ENCODE peak calls at places on chromosomes 7 and 10, in four cellular contexts. S is OCI-LY7, Q is PC-9, D is MM.1S. W is an unnamed sample. For H3K9me2, the result is how much of the 10 kb centered on the place peaks cover.

GRCh38 chr7:3992841-3993240 is 689.3 kb upstream of the FOXK1 start:
- DNase-seq in Q (no peak), D (no peak), S (no peak), W (no peak)

GRCh38 chr7:48083114-48083830 is 5.8 kb upstream of the UPP1 start:
- DNase-seq in S (no peak), Q (peak), D (no peak), W (no peak)

GRCh38 chr10:104337527-104337984 is 709 bp downstream of the ITPRIP start:
- DNase-seq in S (peak), D (peak), Q (no peak), W (no peak)

GRCh38 chr10:50674469-50675254 is 50.9 kb upstream of the SGMS1 start:
- DNase-seq in D (no peak), Q (no peak), S (no peak), W (no peak)

GRCh38 chr10:33612551-33612950 is 278.1 kb upstream of the NRP1 start:
- DNase-seq in S (no peak), Q (no peak), D (peak), W (peak)

GRCh38 chr7:30655096-30655970 is 26.9 kb downstream of the CRHR2 start:
- DNase-seq in S (no peak), D (no peak), Q (no peak), W (no peak)

GRCh38 chr7:22452142-22452763 is 47.7 kb downstream of the STEAP1B start:
- DNase-seq in D (no peak), S (peak), Q (peak), W (peak)

GRCh38 chr7:133282094-133282493 is 29.2 kb downstream of the EXOC4 start:
- DNase-seq in D (no peak), S (no peak), Q (no peak), W (no peak)

GRCh38 chr10:27865221-27865635 is 119.6 kb upstream of the MKX start:
- DNase-seq in S (no peak), Q (no peak), D (no peak), W (no peak)

GRCh38 chr7:158730383-158731055 is 25.9 kb upstream of the NCAPG2 start:
- DNase-seq in S (no peak), D (no peak), Q (no peak), W (no peak)

GRCh38 chr10:116765549-116766162 is 23.3 kb upstream of the HSPA12A start:
- DNase-seq in D (peak), S (no peak), Q (no peak), W (no peak)

GRCh38 chr7:6437251-6437650 is 10.5 kb downstream of the DAGLB start:
- DNase-seq in S (no peak), D (no peak), Q (no peak), W (no peak)

GRCh38 chr10:58951750-58952149 is 224.7 kb upstream of the PHYHIPL start:
- DNase-seq in D (no peak), Q (no peak), S (no peak), W (peak)

GRCh38 chr10:32957341-32958084 is 517 bp downstream of the ITGB1 start:
- DNase-seq in S (peak), Q (no peak), D (peak), W (peak)

GRCh38 chr10:1153805-1154351 is 97.7 kb downstream of the WDR37 start:
- DNase-seq in Q (no peak), D (no peak), S (no peak), W (no peak)

GRCh38 chr7:87369216-87369615 is 23.8 kb downstream of the CROT start:
- DNase-seq in Q (no peak), S (no peak), D (peak), W (no peak)

GRCh38 chr10:88091490-88092061 is 228.2 kb downstream of the PTEN start:
- DNase-seq in D (peak), Q (peak), S (peak), W (no peak)

GRCh38 chr10:132947843-132948242 is 5.5 kb upstream of the CFAP46 start:
- DNase-seq in S (no peak), D (no peak), Q (no peak), W (no peak)

GRCh38 chr7:145848691-145849090 is 267.9 kb upstream of the CNTNAP2 start:
- DNase-seq in D (peak), S (peak), Q (peak), W (peak)

GRCh38 chr10:106540606-106541005 is 623.9 kb downstream of the SORCS1 start:
- DNase-seq in Q (no peak), D (no peak), S (no peak), W (no peak)

GRCh38 chr7:142303650-142304049 is 45.8 kb upstream of the PRSS58 start:
- DNase-seq in Q (peak), S (peak), D (peak), W (peak)

GRCh38 chr7:27137603-27138410 is 5.7 kb downstream of the HOXA5 start:
- DNase-seq in Q (no peak), D (no peak), S (no peak), W (no peak)

GRCh38 chr10:117461766-117462423 is 80.7 kb upstream of the EMX2 start:
- DNase-seq in Q (peak), S (no peak), D (no peak), W (peak)

GRCh38 chr10:44925224-44925623 is 14.1 kb downstream of the TMEM72 start:
- DNase-seq in S (peak), Q (no peak), D (peak), W (peak)

GRCh38 chr10:118958984-118959916 is 70.3 kb upstream of the NANOS1 start:
- DNase-seq in S (no peak), Q (peak), D (no peak), W (peak)

GRCh38 chr7:66953044-66953427 is 32.0 kb downstream of the TMEM248 start:
- DNase-seq in D (no peak), Q (no peak), S (peak), W (no peak)

GRCh38 chr10:68553138-68553537 is 7.0 kb upstream of the TET1 start:
- DNase-seq in D (no peak), S (no peak), Q (no peak), W (no peak)

GRCh38 chr7:80873140-80873539 is 45.7 kb downstream of the SEMA3C start:
- DNase-seq in D (no peak), S (no peak), Q (no peak), W (no peak)

GRCh38 chr10:24958701-24959392 is 6.4 kb upstream of the PRTFDC1 start:
- DNase-seq in D (no peak), Q (no peak), S (no peak), W (no peak)

GRCh38 chr7:131897790-131898165 is 341.4 kb upstream of the PODXL start:
- DNase-seq in Q (no peak), D (no peak), S (no peak), W (no peak)
- H3K9me2 ChIP-seq in Q (under half), D (under half), S (under half), W (under half)

GRCh38 chr7:54712777-54713176 is 46.2 kb downstream of the SEC61G start:
- DNase-seq in Q (no peak), D (no peak), S (no peak), W (no peak)
- H3K9me2 ChIP-seq in Q (under half), D (under half), S (under half), W (under half)

GRCh38 chr7:131899271-131900030 is 343.0 kb upstream of the PODXL start:
- DNase-seq in Q (no peak), D (no peak), S (no peak), W (no peak)

GRCh38 chr7:131900785-131901287 is 344.4 kb upstream of the PODXL start:
- DNase-seq in Q (no peak), D (no peak), S (no peak), W (no peak)

GRCh38 chr7:131896189-131896855 is 339.9 kb upstream of the PODXL start:
- DNase-seq in Q (no peak), D (no peak), S (no peak), W (no peak)

GRCh38 chr7:131895541-131896173 is 339.2 kb upstream of the PODXL start:
- DNase-seq in S (no peak), D (no peak), Q (no peak), W (peak)

GRCh38 chr7:131898418-131898817 is 342.0 kb upstream of the PODXL start:
- DNase-seq in S (no peak), D (no peak), Q (no peak), W (no peak)
- H3K9me2 ChIP-seq in S (under half), D (under half), Q (under half), W (under half)

DNA sequence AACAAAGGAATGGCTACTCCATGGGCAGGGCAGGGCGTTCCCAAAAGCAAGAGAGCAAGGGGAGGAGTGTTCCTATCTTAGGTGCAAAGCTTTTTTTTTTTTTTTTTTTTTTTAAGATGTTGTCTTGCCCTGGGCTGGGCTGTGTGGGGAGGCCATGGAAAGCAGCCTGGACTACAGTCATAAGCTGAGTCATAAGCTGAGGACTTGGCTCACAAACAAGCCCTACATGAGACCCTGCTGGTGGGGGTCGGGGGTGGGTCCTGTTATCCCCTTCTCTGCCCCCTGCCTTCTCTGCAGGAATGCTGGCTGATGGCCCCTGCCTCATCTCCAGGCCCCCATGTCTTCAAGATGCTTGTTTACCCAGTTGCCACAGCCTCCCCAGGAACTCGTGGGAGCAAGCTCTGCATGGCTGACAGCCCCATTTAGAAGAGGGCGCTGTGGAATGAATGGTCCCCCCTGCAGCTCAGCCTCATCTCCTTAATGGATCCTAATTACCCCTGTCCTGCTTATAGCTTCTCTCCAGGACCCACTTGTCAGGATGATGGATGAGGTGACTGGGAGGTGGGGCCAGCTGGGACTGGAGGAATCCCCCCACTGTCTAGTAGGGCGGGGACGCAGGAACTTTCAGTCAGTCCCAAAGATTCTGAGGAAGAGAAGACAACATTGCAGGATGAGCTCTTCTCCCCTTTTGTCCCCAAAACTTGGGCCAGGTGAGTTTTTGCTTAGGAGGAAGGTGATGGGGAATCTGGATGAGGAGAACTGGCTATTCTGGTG is 340.8 kb upstream of the PODXL start:
- DNase-seq in Q (no peak), S (no peak), D (no peak), W (no peak)
- H3K9me2 ChIP-seq in Q (under half), S (under half), D (under half), W (under half)